ENCODE peak calls at places on chromosomes 16 and 17, in nine cellular contexts. S is activated B cell treated with CpG ODN at 0.5 μM for 24 hours; O is neural progenitor cell; D is stomach; Q is cardiac fibroblast; H is cardiac muscle cell; M is fibroblast of mammary gland; L is astrocyte of the spinal cord; K is CD4-positive, alpha-beta T cell. E is an unnamed sample.

GRCh38 chr16:29811896-29812665 is at the start of gene PRRT2:
- DNase-seq in S (peak), O (peak), D (no peak), Q (peak), H (peak), M (peak), L (peak), K (no peak), E (no peak)

GRCh38 chr17:61815863-61816523 is 47.3 kb downstream of the BRIP1 start:
- DNase-seq in S (no peak), O (no peak), D (no peak), Q (no peak), H (no peak), M (no peak), L (no peak), K (no peak), E (no peak)

GRCh38 chr16:29784157-29784556 is 6.1 kb downstream of the ZG16 start:
- DNase-seq in S (no peak), O (no peak), D (no peak), Q (no peak), H (no peak), M (no peak), L (no peak), K (no peak), E (no peak)

GRCh38 chr16:71562552-71562951 is 14.3 kb downstream of the TAT start:
- DNase-seq in S (no peak), O (no peak), D (no peak), Q (no peak), H (no peak), M (no peak), L (no peak), K (no peak), E (no peak)

GRCh38 chr16:28473714-28474265 is 1.7 kb upstream of the NPIPB7 start:
- DNase-seq in S (no peak), O (no peak), D (no peak), Q (no peak), H (peak), M (peak), L (no peak), K (no peak), E (no peak)

GRCh38 chr17:12041316-12041715 is 20.6 kb downstream of the MAP2K4 start:
- DNase-seq in S (no peak), O (no peak), D (no peak), Q (peak), H (peak), M (peak), L (peak), K (no peak), E (no peak)

GRCh38 chr16:81956213-81956948 is 54.9 kb downstream of the SDR42E1 start:
- DNase-seq in S (no peak), O (no peak), D (no peak), Q (peak), H (peak), M (peak), L (no peak), K (no peak), E (no peak)

GRCh38 chr17:37135581-37135980 is 186.8 kb downstream of the AATF start:
- DNase-seq in S (no peak), O (no peak), D (no peak), Q (no peak), H (no peak), M (no peak), L (no peak), K (no peak), E (no peak)

GRCh38 chr16:53882310-53882709 is 178.4 kb downstream of the FTO start:
- DNase-seq in S (no peak), O (no peak), D (no peak), Q (no peak), H (no peak), M (no peak), L (no peak), K (no peak), E (no peak)

GRCh38 chr16:50595854-50596253 is 47.7 kb downstream of the NKD1 start:
- DNase-seq in S (no peak), O (no peak), D (no peak), Q (no peak), H (no peak), M (no peak), L (no peak), K (no peak), E (no peak)

GRCh38 chr17:56536766-56537165 is 56.7 kb upstream of the NOG start:
- DNase-seq in S (no peak), O (no peak), D (no peak), Q (no peak), H (no peak), M (no peak), L (no peak), K (no peak), E (no peak)
- TF ChIP-seq CTCF in S (no peak), O (no peak), D (no peak), Q (no peak), H (no peak), M (no peak), L (no peak), K (no peak), E (no peak)

GRCh38 chr16:10930755-10931093 is 11.5 kb downstream of the DEXI start:
- DNase-seq in S (no peak), O (no peak), D (no peak), Q (no peak), H (no peak), M (no peak), L (no peak), K (no peak), E (no peak)
- TF ChIP-seq CTCF in S (no peak), O (peak), D (no peak), Q (no peak), H (no peak), M (no peak), L (peak), K (no peak), E (no peak)

DNA sequence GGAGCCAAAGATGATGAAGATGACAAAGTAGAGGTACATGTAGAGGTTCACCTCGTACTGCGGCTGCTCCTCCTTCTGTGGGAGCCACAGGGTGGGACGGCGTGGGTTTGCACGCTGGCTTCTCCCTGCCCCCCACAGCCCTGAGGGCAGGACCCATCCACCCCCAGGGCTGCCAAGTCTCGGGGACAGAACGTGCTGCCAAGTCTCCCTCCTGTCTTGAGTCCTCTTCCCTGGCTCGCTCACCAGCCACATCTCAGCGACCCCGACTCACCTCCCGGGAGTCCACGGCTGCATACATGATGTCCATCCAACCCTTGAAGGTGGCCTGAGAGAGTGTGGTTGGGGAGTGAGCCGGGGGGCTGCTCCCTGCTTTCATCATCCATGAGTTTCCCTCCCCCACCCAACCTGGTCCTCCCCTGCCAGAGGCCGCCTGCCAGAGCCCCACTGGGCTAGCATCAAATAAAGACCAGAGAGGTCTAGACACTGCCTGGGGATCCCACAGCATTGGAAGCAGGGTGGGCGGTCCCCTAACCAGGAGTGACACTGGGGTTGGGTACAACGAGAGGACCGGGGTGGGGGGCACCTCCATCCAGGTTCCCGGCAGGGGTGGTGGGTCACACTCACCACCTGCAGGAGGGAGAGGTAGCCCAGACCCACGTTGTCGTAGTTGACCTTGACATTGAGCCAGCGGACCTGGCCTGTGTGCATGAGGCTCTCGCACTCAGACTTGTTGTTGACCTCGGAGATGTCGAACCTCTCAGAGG is 12.8 kb upstream of the CD79B start:
- DNase-seq in S (no peak), O (no peak), D (no peak), Q (no peak), H (no peak), M (no peak), L (no peak), K (no peak), E (no peak)
- TF ChIP-seq CTCF in S (no peak), O (no peak), D (no peak), Q (no peak), H (no peak), M (no peak), L (no peak), K (no peak), E (no peak)

DNA sequence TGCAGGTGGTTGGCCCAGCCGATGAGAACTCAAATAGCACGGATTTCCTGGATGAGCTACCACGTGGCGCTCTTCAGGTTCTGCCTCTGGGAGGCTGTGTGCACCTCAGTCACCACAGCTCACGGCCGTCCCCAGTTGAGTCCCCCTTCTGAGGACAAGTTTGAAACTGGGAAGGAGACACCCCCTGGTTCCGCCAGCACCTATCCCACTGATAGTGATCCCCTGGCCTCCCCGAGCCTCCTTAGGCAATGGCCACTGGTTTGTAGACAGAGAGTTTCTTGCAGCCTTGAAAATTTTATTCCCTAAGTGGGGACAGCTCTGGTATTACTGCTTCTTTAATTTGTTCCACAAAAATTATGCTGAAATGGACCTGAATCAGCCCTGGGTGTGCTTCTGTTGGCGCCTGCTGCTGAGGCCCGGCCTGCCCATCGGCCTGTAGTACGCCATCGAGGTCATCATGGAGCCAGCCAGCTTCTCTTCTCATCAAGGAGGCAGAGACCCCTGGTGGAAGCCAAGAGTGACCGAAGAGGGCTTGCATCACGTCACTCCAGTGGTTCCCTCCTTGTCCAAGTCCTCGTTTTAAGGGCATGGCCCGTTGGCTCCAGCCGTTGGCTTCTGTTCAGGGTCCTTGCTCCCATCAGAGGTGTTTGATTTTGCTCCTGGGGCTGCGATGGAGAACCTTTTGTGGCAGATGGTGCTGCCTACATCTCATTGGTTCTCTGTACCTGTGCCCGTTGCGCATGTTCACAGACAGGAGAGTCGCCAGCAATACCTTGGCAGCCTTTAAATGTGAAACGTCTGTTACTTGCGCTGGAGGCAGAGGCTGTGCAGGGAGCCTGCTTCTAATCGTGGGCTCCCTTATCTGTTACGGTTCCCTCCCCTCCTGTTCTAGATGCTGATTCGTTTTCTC is 9.3 kb downstream of the SMCR8 start:
- DNase-seq in S (no peak), O (no peak), D (no peak), Q (no peak), H (no peak), M (peak), L (no peak), K (no peak), E (no peak)
- TF ChIP-seq CTCF in S (no peak), O (peak), D (no peak), Q (no peak), H (no peak), M (no peak), L (no peak), K (no peak), E (no peak)

DNA sequence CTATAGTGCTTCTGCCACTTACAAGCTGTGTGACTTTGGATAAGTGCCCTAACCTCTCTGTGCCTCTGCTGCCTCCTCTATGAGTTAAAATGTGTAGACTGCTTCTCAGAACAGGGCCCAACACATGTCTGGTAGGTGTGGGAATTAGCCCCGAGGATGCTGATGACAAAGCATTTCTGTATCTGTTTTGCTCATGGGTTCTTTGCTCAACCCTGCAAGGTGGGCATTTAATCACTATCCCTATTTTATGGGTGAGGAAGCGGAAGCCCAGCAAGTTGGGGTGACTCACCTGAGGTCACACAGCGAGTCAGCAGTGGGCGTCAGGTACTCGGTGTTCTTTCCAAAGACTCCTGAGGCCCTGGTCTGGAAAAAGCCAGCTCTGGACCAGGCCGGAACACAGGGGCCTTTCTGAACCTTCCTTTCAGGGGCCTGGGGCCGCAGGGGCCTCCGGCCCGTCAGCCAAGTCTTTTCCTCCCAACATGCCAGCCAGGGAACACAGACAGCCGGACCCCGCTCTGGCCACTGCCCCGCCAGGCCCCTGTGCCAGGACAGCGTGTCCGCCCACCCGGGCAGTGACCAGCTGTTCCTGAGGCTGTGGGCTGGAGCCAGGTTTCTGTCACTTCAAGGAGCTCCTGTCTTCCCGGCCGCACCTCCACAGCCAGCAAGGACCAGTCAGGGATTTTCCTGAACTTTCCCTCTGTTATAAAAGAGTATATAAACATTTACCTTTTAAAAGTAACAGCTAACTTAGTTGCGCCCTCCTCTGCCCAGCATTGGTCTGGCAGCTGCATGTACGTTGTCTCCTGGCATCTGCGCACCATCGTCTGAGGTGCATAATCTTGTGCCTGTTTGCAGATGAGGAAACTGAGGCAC is 62.5 kb downstream of the SREBF1 start:
- DNase-seq in S (no peak), O (no peak), D (peak), Q (peak), H (peak), M (peak), L (peak), K (no peak), E (no peak)
- TF ChIP-seq CTCF in S (no peak), O (peak), D (peak), Q (peak), H (peak), M (peak), L (peak), K (peak), E (no peak)

GRCh38 chr16:17335826-17336492 is 134.8 kb downstream of the XYLT1 start:
- DNase-seq in S (no peak), O (no peak), D (no peak), Q (no peak), H (no peak), M (no peak), L (no peak), K (no peak), E (no peak)
- TF ChIP-seq CTCF in S (no peak), O (no peak), D (no peak), Q (no peak), H (no peak), M (no peak), L (no peak), K (no peak), E (no peak)

GRCh38 chr17:40617678-40618240 is 29.9 kb downstream of the SMARCE1 start:
- DNase-seq in S (no peak), O (peak), D (no peak), Q (no peak), H (no peak), M (no peak), L (no peak), K (no peak), E (no peak)
- TF ChIP-seq CTCF in S (no peak), O (no peak), D (no peak), Q (no peak), H (no peak), M (no peak), L (no peak), K (no peak), E (no peak)

DNA sequence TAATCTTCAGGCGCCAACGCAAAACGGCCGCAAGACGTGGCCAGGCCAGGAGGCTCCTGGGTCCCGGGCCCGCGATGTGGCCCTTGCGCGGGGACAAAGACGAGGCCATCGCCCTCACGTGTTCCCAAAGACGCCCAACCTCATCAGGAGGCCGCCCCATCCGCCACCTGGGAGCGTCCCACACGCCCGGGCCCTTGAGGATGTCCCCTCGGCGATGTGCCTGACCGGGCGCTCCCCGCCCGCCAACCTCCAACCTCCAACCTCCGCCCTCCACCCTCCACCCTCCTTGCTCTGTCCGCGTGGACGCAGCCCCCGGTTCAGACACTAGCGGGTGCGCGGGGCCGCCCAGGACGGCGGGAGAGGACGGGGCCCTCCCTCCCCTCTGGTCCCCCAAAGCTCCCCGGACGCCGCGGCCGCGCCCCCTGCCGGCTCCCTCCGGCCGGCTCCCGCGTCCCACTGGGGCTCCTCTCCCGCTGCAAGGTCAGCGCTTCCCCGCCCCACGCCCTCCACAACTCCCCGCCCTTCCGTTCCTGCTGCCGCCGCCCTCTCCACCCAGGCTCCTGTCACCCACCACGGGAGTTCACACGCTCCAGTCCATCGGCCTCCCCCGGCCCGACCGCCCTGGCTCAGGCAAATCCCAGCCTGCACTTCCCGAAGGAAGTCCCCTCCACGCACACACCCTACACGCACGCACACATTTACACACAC is 250.8 kb upstream of the RPL38 start:
- DNase-seq in S (peak), O (peak), D (peak), Q (no peak), H (peak), M (peak), L (no peak), K (no peak), E (peak)
- TF ChIP-seq CTCF in S (no peak), O (peak), D (no peak), Q (no peak), H (peak), M (no peak), L (no peak), K (no peak), E (peak)

E was measured in progenitor cell of endocrine pancreas.